ENCODE peak calls at places on chromosomes 7 and 10, in seven cellular contexts. Y, O, A, M, B, H and Z are unnamed samples.

GRCh38 chr10:118763202-118763988 is 8.6 kb upstream of the CACUL1 start:
- DNase-seq in M (no peak), H (no peak), O (no peak), Y (no peak), A (no peak), B (no peak), Z (no peak)

GRCh38 chr7:70894799-70895198 is 237.1 kb upstream of the GALNT17 start:
- DNase-seq in Y (no peak), A (no peak), M (no peak), B (no peak), O (no peak), H (no peak), Z (no peak)

GRCh38 chr7:64884913-64885370 is 18.1 kb upstream of the ZNF273 start:
- DNase-seq in B (no peak), O (no peak), H (no peak), A (no peak), Y (no peak), M (no peak), Z (no peak)

GRCh38 chr10:119296703-119297102 is 89.3 kb downstream of the GRK5 start:
- DNase-seq in H (no peak), O (no peak), B (no peak), M (no peak), Y (no peak), A (no peak), Z (no peak)

GRCh38 chr7:29859491-29860180 is 53.3 kb downstream of the WIPF3 start:
- DNase-seq in A (no peak), Y (no peak), B (no peak), M (no peak), H (no peak), O (peak), Z (no peak)

GRCh38 chr7:50369408-50370026 is 65.0 kb downstream of the IKZF1 start:
- DNase-seq in M (peak), Y (no peak), H (no peak), O (peak), A (peak), B (no peak), Z (no peak)

GRCh38 chr7:120407015-120407414 is 134.0 kb downstream of the KCND2 start:
- DNase-seq in O (no peak), M (no peak), Y (no peak), H (no peak), B (no peak), A (no peak), Z (peak)

GRCh38 chr10:23528419-23528818 is 89.5 kb downstream of the OTUD1 start:
- DNase-seq in Y (no peak), H (no peak), M (no peak), B (no peak), O (no peak), A (no peak), Z (no peak)

GRCh38 chr10:112374724-112375541 is 1.0 kb downstream of the ACSL5 start:
- DNase-seq in B (no peak), A (no peak), H (no peak), M (peak), O (peak), Y (no peak), Z (no peak)

GRCh38 chr10:45553613-45554012 is 119.0 kb downstream of the ZFAND4 start:
- DNase-seq in A (no peak), H (no peak), Y (no peak), O (no peak), B (no peak), M (no peak), Z (no peak)

GRCh38 chr7:84492565-84493034 is 298.0 kb upstream of the SEMA3A start:
- DNase-seq in O (no peak), Y (peak), H (peak), M (no peak), A (no peak), B (no peak), Z (no peak)

GRCh38 chr7:18511351-18511750 is 15.8 kb downstream of the HDAC9 start:
- DNase-seq in M (no peak), O (no peak), B (no peak), Y (no peak), H (no peak), A (no peak), Z (no peak)

GRCh38 chr7:70415179-70415972 is 716.6 kb upstream of the GALNT17 start:
- DNase-seq in O (no peak), A (no peak), H (no peak), Y (no peak), M (no peak), B (no peak), Z (no peak)

GRCh38 chr10:71597821-71598498 is 121.6 kb downstream of the C10orf105 start:
- DNase-seq in B (no peak), O (peak), M (peak), Y (no peak), A (no peak), H (no peak), Z (peak)

GRCh38 chr7:158541330-158542010 is 46.2 kb downstream of the PTPRN2 start:
- DNase-seq in O (peak), A (peak), B (no peak), M (no peak), Y (no peak), H (no peak), Z (no peak)

GRCh38 chr7:98079891-98080653 is 26.6 kb upstream of the LMTK2 start:
- DNase-seq in O (no peak), B (no peak), A (no peak), Y (no peak), H (no peak), M (no peak), Z (no peak)

GRCh38 chr10:11898372-11899066 is 75.4 kb downstream of the PROSER2 start:
- DNase-seq in B (no peak), A (no peak), Y (no peak), M (no peak), O (no peak), H (peak), Z (peak)

GRCh38 chr7:7495171-7495570 is 40.5 kb downstream of the COL28A1 start:
- DNase-seq in B (no peak), O (no peak), H (no peak), Y (no peak), A (no peak), M (no peak), Z (no peak)

GRCh38 chr10:61460835-61461234 is 7.7 kb upstream of the TMEM26 start:
- DNase-seq in B (no peak), O (no peak), Y (no peak), A (no peak), M (no peak), H (no peak), Z (peak)

GRCh38 chr10:116708386-116708785 is 34.0 kb downstream of the HSPA12A start:
- DNase-seq in B (no peak), Y (no peak), H (no peak), O (no peak), A (no peak), M (no peak), Z (peak)

GRCh38 chr10:97427571-97428179 is 1.7 kb downstream of the PGAM1 start:
- DNase-seq in Y (peak), H (no peak), A (no peak), M (no peak), O (no peak), B (no peak), Z (peak)

GRCh38 chr10:6053303-6053702 is 8.9 kb downstream of the IL2RA start:
- DNase-seq in B (no peak), A (no peak), O (no peak), M (no peak), Y (no peak), H (no peak), Z (no peak)

GRCh38 chr7:142689439-142690168 is 59.7 kb upstream of the PRSS1 start:
- DNase-seq in M (no peak), O (peak), A (no peak), Y (no peak), B (no peak), H (no peak), Z (no peak)

GRCh38 chr7:38658916-38659315 is 27.7 kb upstream of the AMPH start:
- DNase-seq in O (no peak), B (no peak), Y (no peak), M (no peak), H (no peak), A (no peak), Z (no peak)